ENCODE peak calls at places on chromosomes 1 and 21, in eight cellular contexts. T is NCI-H345, A is GDM1, D is A549, N is IMR-90, S is ovary, W is BJ, I is sciatic nerve. G is an unnamed sample.
A peak's percentile ranks its signal among the peaks of the same experiment; 100 is the strongest.

GRCh38 chr21:15978158-15978805 is 248.5 kb downstream of the USP25 start:
- DNase-seq in T (no peak), A (no peak), D (no peak), N (peak; percentile 6), S (no peak), W (peak; percentile 24), I (no peak), G (no peak)

GRCh38 chr1:185567006-185567405 is 167.2 kb upstream of the HMCN1 start:
- DNase-seq in T (peak; percentile 74), A (no peak), D (peak; percentile 28), N (peak; percentile 58), S (no peak), W (no peak), I (no peak), G (peak; percentile 87)

GRCh38 chr1:75796376-75797272 is at the start of gene MSH4:
- DNase-seq in T (no peak), A (no peak), D (no peak), N (no peak), S (peak; percentile 35), W (no peak), I (no peak), G (no peak)

GRCh38 chr1:8122477-8123407 is 96.6 kb upstream of the ERRFI1 start:
- DNase-seq in T (no peak), A (no peak), D (no peak), N (peak; percentile 85), S (no peak), W (no peak), I (no peak), G (no peak)

GRCh38 chr1:116231752-116232151 is 120.6 kb downstream of the MAB21L3 start:
- DNase-seq in T (no peak), A (no peak), D (no peak), N (no peak), S (no peak), W (no peak), I (no peak), G (no peak)

GRCh38 chr1:59332983-59333382 is 36.1 kb downstream of the FGGY start:
- DNase-seq in T (no peak), A (peak; percentile 30), D (no peak), N (peak; percentile 75), S (no peak), W (peak; percentile 23), I (no peak), G (no peak)

GRCh38 chr21:35990609-35991008 is 69.7 kb downstream of the SETD4 start:
- DNase-seq in T (no peak), A (no peak), D (no peak), N (no peak), S (no peak), W (no peak), I (no peak), G (no peak)

GRCh38 chr1:98046031-98046641 is 125.3 kb upstream of the DPYD start:
- DNase-seq in T (peak; percentile 25), A (no peak), D (peak; percentile 63), N (peak; percentile 51), S (no peak), W (no peak), I (peak; percentile 32), G (peak; percentile 25)

GRCh38 chr1:228336308-228337030 is 70.2 kb downstream of the TRIM11 start:
- DNase-seq in T (no peak), A (no peak), D (no peak), N (peak; percentile 49), S (peak; percentile 27), W (no peak), I (peak; percentile 49), G (no peak)

GRCh38 chr1:162018418-162018817 is 5.3 kb downstream of the OLFML2B start:
- DNase-seq in T (no peak), A (no peak), D (no peak), N (no peak), S (no peak), W (no peak), I (no peak), G (no peak)

GRCh38 chr21:43308101-43308500 is 118.8 kb downstream of the SIK1 start:
- DNase-seq in T (no peak), A (no peak), D (no peak), N (no peak), S (peak; percentile 43), W (no peak), I (peak; percentile 53), G (no peak)

GRCh38 chr1:78497196-78497595 is 6.4 kb downstream of the PTGFR start:
- DNase-seq in T (no peak), A (no peak), D (no peak), N (no peak), S (no peak), W (no peak), I (no peak), G (no peak)

GRCh38 chr1:211828584-211829342 is 1.8 kb downstream of the LPGAT1 start:
- DNase-seq in T (no peak), A (no peak), D (no peak), N (peak; percentile 18), S (no peak), W (no peak), I (no peak), G (no peak)

GRCh38 chr1:31811605-31812004 is 4.2 kb downstream of the SPOCD1 start:
- DNase-seq in T (peak; percentile 77), A (no peak), D (peak; percentile 27), N (peak; percentile 78), S (no peak), W (no peak), I (no peak), G (no peak)

GRCh38 chr1:15326691-15327530 is 79.9 kb downstream of the FHAD1 start:
- DNase-seq in T (no peak), A (no peak), D (no peak), N (no peak), S (peak; percentile 50), W (peak; percentile 65), I (no peak), G (no peak)

GRCh38 chr1:119009300-119009660 is 21.1 kb upstream of the TBX15 start:
- DNase-seq in T (no peak), A (no peak), D (no peak), N (no peak), S (no peak), W (no peak), I (no peak), G (no peak)

GRCh38 chr1:101112051-101112770 is 86.6 kb upstream of the DPH5 start:
- DNase-seq in T (no peak), A (peak; percentile 76), D (no peak), N (no peak), S (no peak), W (no peak), I (no peak), G (peak; percentile 81)

GRCh38 chr1:112296908-112297307 is 99.1 kb upstream of the CTTNBP2NL start:
- DNase-seq in T (peak; percentile 86), A (no peak), D (no peak), N (peak; percentile 50), S (no peak), W (no peak), I (no peak), G (no peak)

GRCh38 chr21:35896060-35896459 is 164.3 kb downstream of the SETD4 start:
- DNase-seq in T (no peak), A (no peak), D (no peak), N (no peak), S (no peak), W (no peak), I (no peak), G (no peak)

GRCh38 chr1:39957299-39958020 is 2.5 kb downstream of the MFSD2A start:
- DNase-seq in T (no peak), A (no peak), D (no peak), N (peak; percentile 28), S (no peak), W (no peak), I (no peak), G (no peak)

GRCh38 chr1:234661249-234661928 is 51.4 kb upstream of the IRF2BP2 start:
- DNase-seq in T (no peak), A (no peak), D (no peak), N (no peak), S (no peak), W (no peak), I (no peak), G (no peak)

GRCh38 chr1:110779617-110780016 is 93.3 kb upstream of the CD53 start:
- DNase-seq in T (no peak), A (no peak), D (no peak), N (no peak), S (no peak), W (no peak), I (no peak), G (no peak)

GRCh38 chr1:44632511-44633072 is 41.7 kb downstream of the TMEM53 start:
- DNase-seq in T (no peak), A (no peak), D (no peak), N (peak; percentile 32), S (no peak), W (no peak), I (no peak), G (no peak)

G was measured in naive thymus-derived CD4-positive, alpha-beta T cell.